ENCODE peak calls at places on chromosomes 16 and 17, in four cellular contexts. Q, D, G and S are unnamed samples.

GRCh38 chr16:17397499-17397891 is 73.3 kb downstream of the XYLT1 start:
- DNase-seq in D (peak), G (no peak), Q (no peak), S (no peak)

GRCh38 chr16:4979164-4979563 is 21.0 kb downstream of the SEC14L5 start:
- DNase-seq in G (no peak), Q (no peak), D (no peak), S (no peak)

GRCh38 chr16:85536073-85536410 is 77.1 kb upstream of the GSE1 start:
- DNase-seq in D (no peak), G (no peak), Q (no peak), S (no peak)

GRCh38 chr16:54026456-54026855 is 260.1 kb downstream of the IRX3 start:
- DNase-seq in Q (no peak), G (no peak), D (peak), S (no peak)

GRCh38 chr16:10594312-10594950 is 14.0 kb upstream of the EMP2 start:
- DNase-seq in D (no peak), G (no peak), Q (no peak), S (no peak)

GRCh38 chr16:81519298-81520150 is 74.9 kb downstream of the CMIP start:
- DNase-seq in Q (no peak), G (no peak), D (no peak), S (no peak)

GRCh38 chr16:80174416-80174815 is 366.4 kb upstream of the DYNLRB2 start:
- DNase-seq in G (no peak), D (peak), Q (no peak), S (peak)

GRCh38 chr16:55418586-55418985 is 60.4 kb upstream of the MMP2 start:
- DNase-seq in D (peak), G (peak), Q (no peak), S (peak)

GRCh38 chr17:74639704-74640142 is 16.2 kb upstream of the CD300E start:
- DNase-seq in G (no peak), Q (no peak), D (no peak), S (no peak)

GRCh38 chr17:75224983-75225382 is 19.5 kb downstream of the NUP85 start:
- DNase-seq in Q (no peak), D (no peak), G (no peak), S (no peak)

GRCh38 chr17:81476635-81477034 is 36.0 kb downstream of the ACTG1 start:
- DNase-seq in Q (no peak), D (no peak), G (no peak), S (no peak)

GRCh38 chr17:19904412-19904811 is 36.7 kb upstream of the ULK2 start:
- DNase-seq in D (peak), Q (no peak), G (no peak), S (no peak)

GRCh38 chr17:66813314-66813713 is 21.6 kb upstream of the CACNG5 start:
- DNase-seq in D (no peak), G (no peak), Q (no peak), S (no peak)

GRCh38 chr17:47966079-47966519 is 4.8 kb upstream of the CDK5RAP3 start:
- DNase-seq in G (no peak), D (no peak), Q (no peak), S (no peak)

GRCh38 chr17:78143214-78144145 is 2.7 kb upstream of the C17orf99 start:
- DNase-seq in G (no peak), Q (no peak), D (no peak), S (no peak)

GRCh38 chr16:70738083-70738977 is 52.5 kb upstream of the MTSS2 start:
- DNase-seq in D (peak), Q (peak), G (peak), S (peak)

GRCh38 chr16:177394-177822 is 928 bp downstream of the HBA1 start:
- DNase-seq in G (no peak), D (peak), Q (no peak), S (no peak)

GRCh38 chr16:84918006-84918909 is 93.1 kb downstream of the ZDHHC7 start:
- DNase-seq in G (no peak), D (no peak), Q (no peak), S (no peak)

GRCh38 chr16:70635356-70636016 is 10.9 kb upstream of the IL34 start:
- DNase-seq in G (no peak), Q (no peak), D (peak), S (no peak)

GRCh38 chr16:55478827-55479559 is at the start of gene MMP2:
- DNase-seq in Q (peak), D (peak), G (peak), S (peak)

GRCh38 chr17:47844814-47845453 is 3.9 kb upstream of the SCRN2 start:
- DNase-seq in Q (no peak), D (peak), G (no peak), S (no peak)

GRCh38 chr17:35486920-35487727 is 38.6 kb upstream of the SLFN13 start:
- DNase-seq in D (peak), Q (no peak), G (no peak), S (no peak)

GRCh38 chr17:47816111-47816735 is 5.4 kb downstream of the OSBPL7 start:
- DNase-seq in D (no peak), Q (no peak), G (no peak), S (no peak)

GRCh38 chr17:31195305-31195704 is 100.5 kb downstream of the NF1 start:
- DNase-seq in D (no peak), Q (no peak), G (no peak), S (no peak)

GRCh38 chr17:21089145-21089544 is 37.6 kb upstream of the DHRS7B start:
- DNase-seq in G (no peak), Q (no peak), D (no peak), S (no peak)

GRCh38 chr16:84839054-84839453 is 19.3 kb downstream of the CRISPLD2 start:
- DNase-seq in D (peak), Q (no peak), G (no peak), S (no peak)

GRCh38 chr16:84650062-84650991 is 2.0 kb downstream of the KLHL36 start:
- DNase-seq in D (peak), G (no peak), Q (no peak), S (no peak)

GRCh38 chr17:33142703-33143299 is 150.3 kb downstream of the ASIC2 start:
- DNase-seq in Q (no peak), G (peak), D (peak), S (peak)

GRCh38 chr17:60127068-60128064 is 22.4 kb upstream of the CA4 start:
- DNase-seq in Q (no peak), D (no peak), G (no peak), S (no peak)

GRCh38 chr16:86573646-86574508 is 4.5 kb upstream of the FOXL1 start:
- DNase-seq in Q (no peak), G (no peak), D (no peak), S (peak)

GRCh38 chr16:23943604-23944003 is 107.8 kb downstream of the PRKCB start:
- DNase-seq in D (no peak), G (no peak), Q (no peak), S (no peak)

GRCh38 chr17:5080591-5080990 is 2.3 kb downstream of the ZFP3 start:
- DNase-seq in D (no peak), Q (no peak), G (no peak), S (no peak)

GRCh38 chr17:30148376-30148775 is 31.8 kb downstream of the NSRP1 start:
- DNase-seq in G (no peak), D (no peak), Q (no peak), S (peak)
- H3K56ac ChIP-seq in G (no peak), D (no peak), Q (no peak), S (no peak)

GRCh38 chr16:75820672-75821071 is 94.4 kb upstream of the CPHXL start:
- DNase-seq in Q (no peak), G (peak), D (no peak), S (peak)
- H2AK5ac ChIP-seq in Q (no peak), G (no peak), D (no peak), S (no peak)

GRCh38 chr16:27547134-27547533 is 2.6 kb downstream of the GTF3C1 start:
- DNase-seq in Q (no peak), G (no peak), D (peak), S (no peak)
- H2BK15ac ChIP-seq in Q (no peak), G (no peak), D (no peak), S (no peak)

GRCh38 chr17:79540306-79540705 is 70.5 kb downstream of the RBFOX3 start:
- DNase-seq in D (no peak), Q (no peak), G (no peak), S (no peak)
- H3K56ac ChIP-seq in D (no peak), Q (no peak), G (no peak), S (no peak)